ENCODE peak calls at places on chromosomes 7 and 10, in eight cellular contexts. One of them, this sample, is unnamed.

GRCh38 chr7:37234928-37235327 is 213.7 kb downstream of the ELMO1 start:
- DNase-seq in smooth muscle cell of the brain vasculature: no peak
- DNase-seq in SHP77 treated with DMSO at 0.1 percent for 48 hours: no peak
- DNase-seq in stimulated activated CD8-positive, alpha-beta memory T cell treated with anti-CD3 and anti-CD28 coated beads, Interleukin-15, amount 100 ng/mL, for 4 hours: no peak
- DNase-seq in BJ: no peak
- DNase-seq in left colon: no peak
- DNase-seq in NB4: peak
- DNase-seq in G401: peak
- DNase-seq in this sample: no peak

GRCh38 chr7:86760236-86760635 is 116.5 kb downstream of the GRM3 start:
- DNase-seq in left colon: no peak
- DNase-seq in G401: no peak
- DNase-seq in NB4: no peak
- DNase-seq in SHP77 treated with DMSO at 0.1 percent for 48 hours: no peak
- DNase-seq in stimulated activated CD8-positive, alpha-beta memory T cell treated with anti-CD3 and anti-CD28 coated beads, Interleukin-15, amount 100 ng/mL, for 4 hours: no peak
- DNase-seq in smooth muscle cell of the brain vasculature: no peak
- DNase-seq in BJ: no peak
- DNase-seq in this sample: no peak

GRCh38 chr10:16195178-16195769 is 241.5 kb upstream of the PTER start:
- DNase-seq in G401: no peak
- DNase-seq in BJ: no peak
- DNase-seq in smooth muscle cell of the brain vasculature: no peak
- DNase-seq in stimulated activated CD8-positive, alpha-beta memory T cell treated with anti-CD3 and anti-CD28 coated beads, Interleukin-15, amount 100 ng/mL, for 4 hours: no peak
- DNase-seq in SHP77 treated with DMSO at 0.1 percent for 48 hours: no peak
- DNase-seq in NB4: no peak
- DNase-seq in left colon: no peak
- DNase-seq in this sample: no peak

GRCh38 chr10:87659571-87660483 is at the start of gene PAPSS2:
- DNase-seq in BJ: no peak
- DNase-seq in G401: no peak
- DNase-seq in NB4: peak
- DNase-seq in SHP77 treated with DMSO at 0.1 percent for 48 hours: no peak
- DNase-seq in stimulated activated CD8-positive, alpha-beta memory T cell treated with anti-CD3 and anti-CD28 coated beads, Interleukin-15, amount 100 ng/mL, for 4 hours: no peak
- DNase-seq in left colon: peak
- DNase-seq in smooth muscle cell of the brain vasculature: no peak
- DNase-seq in this sample: peak

GRCh38 chr7:70614237-70614984 is 517.5 kb upstream of the GALNT17 start:
- DNase-seq in SHP77 treated with DMSO at 0.1 percent for 48 hours: peak
- DNase-seq in BJ: no peak
- DNase-seq in smooth muscle cell of the brain vasculature: peak
- DNase-seq in G401: peak
- DNase-seq in left colon: peak
- DNase-seq in stimulated activated CD8-positive, alpha-beta memory T cell treated with anti-CD3 and anti-CD28 coated beads, Interleukin-15, amount 100 ng/mL, for 4 hours: no peak
- DNase-seq in NB4: peak
- DNase-seq in this sample: peak

GRCh38 chr10:43294241-43294658 is 27.4 kb upstream of the RASGEF1A start:
- DNase-seq in SHP77 treated with DMSO at 0.1 percent for 48 hours: no peak
- DNase-seq in stimulated activated CD8-positive, alpha-beta memory T cell treated with anti-CD3 and anti-CD28 coated beads, Interleukin-15, amount 100 ng/mL, for 4 hours: no peak
- DNase-seq in BJ: no peak
- DNase-seq in G401: no peak
- DNase-seq in NB4: no peak
- DNase-seq in left colon: no peak
- DNase-seq in smooth muscle cell of the brain vasculature: no peak
- DNase-seq in this sample: no peak

GRCh38 chr10:4835494-4835918 is 9.5 kb downstream of the AKR1E2 start:
- DNase-seq in smooth muscle cell of the brain vasculature: no peak
- DNase-seq in stimulated activated CD8-positive, alpha-beta memory T cell treated with anti-CD3 and anti-CD28 coated beads, Interleukin-15, amount 100 ng/mL, for 4 hours: no peak
- DNase-seq in SHP77 treated with DMSO at 0.1 percent for 48 hours: no peak
- DNase-seq in left colon: no peak
- DNase-seq in BJ: no peak
- DNase-seq in NB4: no peak
- DNase-seq in G401: no peak
- DNase-seq in this sample: no peak

GRCh38 chr10:70032667-70033066 is 20.0 kb upstream of the MACROH2A2 start:
- DNase-seq in NB4: no peak
- DNase-seq in BJ: no peak
- DNase-seq in G401: no peak
- DNase-seq in stimulated activated CD8-positive, alpha-beta memory T cell treated with anti-CD3 and anti-CD28 coated beads, Interleukin-15, amount 100 ng/mL, for 4 hours: no peak
- DNase-seq in SHP77 treated with DMSO at 0.1 percent for 48 hours: no peak
- DNase-seq in smooth muscle cell of the brain vasculature: no peak
- DNase-seq in left colon: no peak
- DNase-seq in this sample: no peak

GRCh38 chr10:9824546-9825164 is 1193.0 kb upstream of the CELF2 start:
- DNase-seq in G401: no peak
- DNase-seq in NB4: peak
- DNase-seq in left colon: no peak
- DNase-seq in stimulated activated CD8-positive, alpha-beta memory T cell treated with anti-CD3 and anti-CD28 coated beads, Interleukin-15, amount 100 ng/mL, for 4 hours: no peak
- DNase-seq in smooth muscle cell of the brain vasculature: no peak
- DNase-seq in SHP77 treated with DMSO at 0.1 percent for 48 hours: no peak
- DNase-seq in BJ: no peak
- DNase-seq in this sample: no peak

GRCh38 chr7:157602156-157602555 is 265.4 kb downstream of the DNAJB6 start:
- DNase-seq in SHP77 treated with DMSO at 0.1 percent for 48 hours: no peak
- DNase-seq in left colon: no peak
- DNase-seq in BJ: no peak
- DNase-seq in stimulated activated CD8-positive, alpha-beta memory T cell treated with anti-CD3 and anti-CD28 coated beads, Interleukin-15, amount 100 ng/mL, for 4 hours: no peak
- DNase-seq in smooth muscle cell of the brain vasculature: no peak
- DNase-seq in G401: no peak
- DNase-seq in NB4: no peak
- DNase-seq in this sample: no peak

GRCh38 chr7:142384508-142384922 is 126.7 kb upstream of the PRSS58 start:
- DNase-seq in NB4: peak
- DNase-seq in smooth muscle cell of the brain vasculature: no peak
- DNase-seq in BJ: peak
- DNase-seq in left colon: peak
- DNase-seq in SHP77 treated with DMSO at 0.1 percent for 48 hours: no peak
- DNase-seq in G401: no peak
- DNase-seq in stimulated activated CD8-positive, alpha-beta memory T cell treated with anti-CD3 and anti-CD28 coated beads, Interleukin-15, amount 100 ng/mL, for 4 hours: no peak
- DNase-seq in this sample: no peak